ENCODE peak calls at places on chromosomes 5 and 9, in nine cellular contexts. One of them, this sample, is unnamed.

GRCh38 chr5:59423021-59423420 is 470.5 kb downstream of the PDE4D start:
- DNase-seq in GM23338: no peak
- DNase-seq in endothelial cell: no peak
- DNase-seq in activated CD4-positive, CD25-positive, alpha-beta regulatory T cell treated with anti-CD3 and anti-CD28 coated beads, Interleukin-2, amount 50 U/mL, for 16 hours: no peak
- DNase-seq in endodermal cell: no peak
- DNase-seq in foreskin fibroblast: peak
- DNase-seq in foreskin keratinocyte: no peak
- DNase-seq in IMR-90: no peak
- DNase-seq in NCI-H1048: no peak
- DNase-seq in this sample: no peak

GRCh38 chr9:89078860-89079259 is 87.6 kb downstream of the S1PR3 start:
- DNase-seq in activated CD4-positive, CD25-positive, alpha-beta regulatory T cell treated with anti-CD3 and anti-CD28 coated beads, Interleukin-2, amount 50 U/mL, for 16 hours: no peak
- DNase-seq in IMR-90: peak
- DNase-seq in endothelial cell: no peak
- DNase-seq in foreskin keratinocyte: no peak
- DNase-seq in GM23338: no peak
- DNase-seq in NCI-H1048: no peak
- DNase-seq in foreskin fibroblast: peak
- DNase-seq in endodermal cell: no peak
- DNase-seq in this sample: no peak

GRCh38 chr9:131523086-131523388 is 8.0 kb downstream of the UCK1 start:
- DNase-seq in foreskin fibroblast: no peak
- DNase-seq in activated CD4-positive, CD25-positive, alpha-beta regulatory T cell treated with anti-CD3 and anti-CD28 coated beads, Interleukin-2, amount 50 U/mL, for 16 hours: no peak
- DNase-seq in GM23338: no peak
- DNase-seq in foreskin keratinocyte: no peak
- DNase-seq in NCI-H1048: no peak
- DNase-seq in endodermal cell: peak
- DNase-seq in IMR-90: no peak
- DNase-seq in endothelial cell: no peak
- DNase-seq in this sample: no peak

GRCh38 chr5:39340486-39340885 is 23.8 kb downstream of the C9 start:
- DNase-seq in endodermal cell: no peak
- DNase-seq in foreskin fibroblast: no peak
- DNase-seq in endothelial cell: no peak
- DNase-seq in activated CD4-positive, CD25-positive, alpha-beta regulatory T cell treated with anti-CD3 and anti-CD28 coated beads, Interleukin-2, amount 50 U/mL, for 16 hours: no peak
- DNase-seq in IMR-90: no peak
- DNase-seq in NCI-H1048: no peak
- DNase-seq in GM23338: no peak
- DNase-seq in foreskin keratinocyte: no peak
- DNase-seq in this sample: no peak

GRCh38 chr5:95261369-95262175 is 23.3 kb downstream of the MCTP1 start:
- DNase-seq in foreskin fibroblast: no peak
- DNase-seq in endothelial cell: no peak
- DNase-seq in foreskin keratinocyte: no peak
- DNase-seq in GM23338: peak
- DNase-seq in NCI-H1048: no peak
- DNase-seq in endodermal cell: no peak
- DNase-seq in activated CD4-positive, CD25-positive, alpha-beta regulatory T cell treated with anti-CD3 and anti-CD28 coated beads, Interleukin-2, amount 50 U/mL, for 16 hours: no peak
- DNase-seq in IMR-90: peak
- DNase-seq in this sample: peak

GRCh38 chr9:97640290-97640689 is 6.7 kb downstream of the NCBP1 start:
- DNase-seq in GM23338: no peak
- DNase-seq in activated CD4-positive, CD25-positive, alpha-beta regulatory T cell treated with anti-CD3 and anti-CD28 coated beads, Interleukin-2, amount 50 U/mL, for 16 hours: no peak
- DNase-seq in NCI-H1048: no peak
- DNase-seq in endothelial cell: no peak
- DNase-seq in endodermal cell: no peak
- DNase-seq in IMR-90: peak
- DNase-seq in foreskin fibroblast: no peak
- DNase-seq in foreskin keratinocyte: no peak
- DNase-seq in this sample: no peak

GRCh38 chr9:134068742-134069535 is 1.1 kb upstream of the BRD3 start:
- DNase-seq in activated CD4-positive, CD25-positive, alpha-beta regulatory T cell treated with anti-CD3 and anti-CD28 coated beads, Interleukin-2, amount 50 U/mL, for 16 hours: no peak
- DNase-seq in NCI-H1048: no peak
- DNase-seq in endodermal cell: peak
- DNase-seq in GM23338: no peak
- DNase-seq in endothelial cell: no peak
- DNase-seq in IMR-90: peak
- DNase-seq in foreskin keratinocyte: no peak
- DNase-seq in foreskin fibroblast: no peak
- DNase-seq in this sample: no peak

GRCh38 chr9:135073741-135074305 is 13.6 kb upstream of the OLFM1 start:
- DNase-seq in GM23338: no peak
- DNase-seq in endodermal cell: peak
- DNase-seq in IMR-90: no peak
- DNase-seq in endothelial cell: no peak
- DNase-seq in NCI-H1048: no peak
- DNase-seq in foreskin fibroblast: no peak
- DNase-seq in foreskin keratinocyte: no peak
- DNase-seq in activated CD4-positive, CD25-positive, alpha-beta regulatory T cell treated with anti-CD3 and anti-CD28 coated beads, Interleukin-2, amount 50 U/mL, for 16 hours: no peak
- DNase-seq in this sample: no peak

GRCh38 chr5:160289721-160290120 is 22.6 kb downstream of the CCNJL start:
- DNase-seq in foreskin keratinocyte: peak
- DNase-seq in IMR-90: no peak
- DNase-seq in activated CD4-positive, CD25-positive, alpha-beta regulatory T cell treated with anti-CD3 and anti-CD28 coated beads, Interleukin-2, amount 50 U/mL, for 16 hours: no peak
- DNase-seq in endodermal cell: peak
- DNase-seq in endothelial cell: no peak
- DNase-seq in foreskin fibroblast: no peak
- DNase-seq in GM23338: peak
- DNase-seq in NCI-H1048: no peak
- DNase-seq in this sample: peak

GRCh38 chr5:2094616-2094995 is 211.9 kb upstream of the IRX4 start:
- DNase-seq in foreskin keratinocyte: no peak
- DNase-seq in endothelial cell: no peak
- DNase-seq in endodermal cell: no peak
- DNase-seq in NCI-H1048: no peak
- DNase-seq in GM23338: no peak
- DNase-seq in activated CD4-positive, CD25-positive, alpha-beta regulatory T cell treated with anti-CD3 and anti-CD28 coated beads, Interleukin-2, amount 50 U/mL, for 16 hours: no peak
- DNase-seq in foreskin fibroblast: peak
- DNase-seq in IMR-90: no peak
- DNase-seq in this sample: no peak

GRCh38 chr9:112753725-112754124 is 3.2 kb downstream of the SNX30 start:
- DNase-seq in GM23338: no peak
- DNase-seq in endothelial cell: no peak
- DNase-seq in foreskin fibroblast: peak
- DNase-seq in NCI-H1048: no peak
- DNase-seq in endodermal cell: no peak
- DNase-seq in activated CD4-positive, CD25-positive, alpha-beta regulatory T cell treated with anti-CD3 and anti-CD28 coated beads, Interleukin-2, amount 50 U/mL, for 16 hours: no peak
- DNase-seq in IMR-90: peak
- DNase-seq in foreskin keratinocyte: peak
- DNase-seq in this sample: peak

GRCh38 chr5:15496886-15497285 is 3.1 kb upstream of the FBXL7 start:
- DNase-seq in foreskin fibroblast: no peak
- DNase-seq in endodermal cell: no peak
- DNase-seq in GM23338: no peak
- DNase-seq in NCI-H1048: no peak
- DNase-seq in IMR-90: no peak
- DNase-seq in activated CD4-positive, CD25-positive, alpha-beta regulatory T cell treated with anti-CD3 and anti-CD28 coated beads, Interleukin-2, amount 50 U/mL, for 16 hours: no peak
- DNase-seq in foreskin keratinocyte: no peak
- DNase-seq in endothelial cell: peak
- DNase-seq in this sample: no peak

This sample was measured in mammary epithelial cell.